ENCODE peak calls at places on chromosomes 1 and 21, in four cellular contexts. E, C, G and O are unnamed samples.

GRCh38 chr1:42922687-42923366 is 35.8 kb downstream of the SLC2A1 start:
- ATAC-seq in G (peak), C (peak), E (peak), O (no peak)

GRCh38 chr1:166139735-166140134 is 27.1 kb downstream of the FAM78B start:
- ATAC-seq in C (no peak), G (no peak), E (no peak), O (no peak)

GRCh38 chr1:107661142-107661541 is 303.8 kb downstream of the VAV3 start:
- ATAC-seq in E (no peak), G (no peak), C (no peak), O (no peak)

GRCh38 chr1:15706751-15707150 is 22.6 kb downstream of the PLEKHM2 start:
- ATAC-seq in C (peak), G (no peak), E (no peak), O (no peak)

GRCh38 chr21:43932005-43932404 is 67.0 kb downstream of the AGPAT3 start:
- ATAC-seq in E (no peak), G (no peak), C (no peak), O (no peak)

GRCh38 chr1:41622402-41622801 is 137.9 kb upstream of the EDN2 start:
- ATAC-seq in G (no peak), C (no peak), E (no peak), O (no peak)

GRCh38 chr21:42515708-42516502 is 2.3 kb downstream of the SLC37A1 start:
- ATAC-seq in E (no peak), C (no peak), G (no peak), O (no peak)

GRCh38 chr1:11886986-11887665 is 28.4 kb upstream of the NPPB start:
- ATAC-seq in E (peak), C (peak), G (no peak), O (peak)

GRCh38 chr1:207035877-207036558 is 3.5 kb upstream of the C1orf116 start:
- ATAC-seq in E (no peak), C (no peak), G (no peak), O (no peak)